ENCODE peak calls at places on chromosomes 16 and 17, in six cellular contexts. T, E, O, X, F and I are unnamed samples.

GRCh38 chr17:72687941-72688340 is 404.5 kb downstream of the SLC39A11 start:
- DNase-seq in T (no peak), E (no peak), O (no peak), X (no peak), F (no peak), I (no peak)

GRCh38 chr17:57672205-57672632 is 72.9 kb downstream of the CCDC182 start:
- DNase-seq in T (no peak), E (no peak), O (no peak), X (no peak), F (no peak), I (no peak)

GRCh38 chr17:44269118-44269794 is 1.3 kb upstream of the SLC4A1 start:
- DNase-seq in T (no peak), E (no peak), O (no peak), X (no peak), F (no peak), I (no peak)

GRCh38 chr17:67602974-67603373 is 114.8 kb upstream of the NOL11 start:
- DNase-seq in T (peak; percentile 6), E (peak; percentile 54), O (peak; percentile 32), X (peak; percentile 21), F (no peak), I (no peak)

GRCh38 chr17:75155191-75155601 is 884 bp upstream of the JPT1 start:
- DNase-seq in T (no peak), E (no peak), O (no peak), X (no peak), F (no peak), I (no peak)

GRCh38 chr17:77560841-77561240 is 397.7 kb upstream of the TNRC6C start:
- DNase-seq in T (no peak), E (no peak), O (no peak), X (no peak), F (no peak), I (no peak)

GRCh38 chr17:46035112-46035818 is 36.2 kb downstream of the STH start:
- DNase-seq in T (no peak), E (no peak), O (no peak), X (no peak), F (no peak), I (no peak)

GRCh38 chr17:22703786-22704441 is 1011.6 kb downstream of the KCNJ18 start:
- DNase-seq in T (no peak), E (no peak), O (no peak), X (no peak), F (no peak), I (no peak)

GRCh38 chr16:85991856-85992255 is 92.9 kb downstream of the IRF8 start:
- DNase-seq in T (no peak), E (no peak), O (no peak), X (no peak), F (no peak), I (no peak)

GRCh38 chr16:75566889-75567255 is 693 bp downstream of the GABARAPL2 start:
- DNase-seq in T (peak; percentile 13), E (peak; percentile 34), O (peak; percentile 23), X (no peak), F (no peak), I (no peak)